ENCODE peak calls at places on chromosome 3, in five cellular contexts. G is HCT116, D is heart left ventricle, U is endothelial cell of umbilical vein, I is right lobe of liver. N is an unnamed sample. For H3K27me3, the result is how much of the 10 kb centered on the place peaks cover.

GRCh38 chr3:52503788-52504424 is 8.8 kb downstream of the STAB1 start:
- DNase-seq in G (no peak), D (no peak), U (no peak), I (no peak), N (no peak)

GRCh38 chr3:6551165-6551564 is 309.8 kb upstream of the GRM7 start:
- DNase-seq in G (no peak), D (no peak), U (no peak), I (no peak), N (no peak)

GRCh38 chr3:20047341-20047779 is 7.1 kb downstream of the KAT2B start:
- DNase-seq in G (no peak), D (no peak), U (no peak), I (no peak), N (no peak)

GRCh38 chr3:48856469-48856868 is 8.8 kb upstream of the PRKAR2A start:
- DNase-seq in G (no peak), D (no peak), U (no peak), I (peak), N (no peak)

GRCh38 chr3:51581529-51581928 is 43.0 kb downstream of the RAD54L2 start:
- DNase-seq in G (no peak), D (no peak), U (no peak), I (no peak), N (no peak)

GRCh38 chr3:64291956-64292355 is 66.7 kb upstream of the PRICKLE2 start:
- DNase-seq in G (no peak), D (no peak), U (no peak), I (no peak), N (no peak)

GRCh38 chr3:89049119-89049518 is 58.3 kb upstream of the EPHA3 start:
- DNase-seq in G (no peak), D (no peak), U (no peak), I (no peak), N (no peak)

GRCh38 chr3:16828815-16829214 is 55.9 kb upstream of the PLCL2 start:
- DNase-seq in G (peak), D (no peak), U (peak), I (no peak), N (no peak)

GRCh38 chr3:52046186-52046913 is 10.0 kb downstream of the DUSP7 start:
- DNase-seq in G (peak), D (no peak), U (peak), I (no peak), N (no peak)

GRCh38 chr3:49703443-49703927 is 14.1 kb downstream of the RNF123 start:
- DNase-seq in G (peak), D (no peak), U (peak), I (no peak), N (peak)

GRCh38 chr3:129936757-129937156 is 37.8 kb upstream of the TRH start:
- DNase-seq in G (no peak), D (no peak), U (peak), I (peak), N (peak)

GRCh38 chr3:17605032-17605431 is 137.4 kb downstream of the TBC1D5 start:
- DNase-seq in G (peak), D (no peak), U (peak), I (no peak), N (no peak)

GRCh38 chr3:13296662-13297061 is 123.5 kb downstream of the NUP210 start:
- DNase-seq in G (no peak), D (no peak), U (no peak), I (no peak), N (no peak)

GRCh38 chr3:50588759-50589433 is 19.6 kb downstream of the HEMK1 start:
- DNase-seq in G (no peak), D (no peak), U (no peak), I (no peak), N (no peak)

GRCh38 chr3:111072016-111072891 is 638 bp downstream of the NECTIN3 start:
- DNase-seq in G (no peak), D (peak), U (peak), I (peak), N (peak)

GRCh38 chr3:71987089-71987735 is 202.3 kb upstream of the PROK2 start:
- DNase-seq in G (peak), D (no peak), U (peak), I (no peak), N (no peak)

GRCh38 chr3:54891540-54891897 is 36.3 kb downstream of the LRTM1 start:
- DNase-seq in G (no peak), D (peak), U (no peak), I (no peak), N (peak)

GRCh38 chr3:64798316-64798715 is 110.5 kb upstream of the ADAMTS9 start:
- DNase-seq in G (no peak), D (peak), U (no peak), I (no peak), N (peak)

GRCh38 chr3:127580327-127581060 is 10.0 kb downstream of the TPRA1 start:
- DNase-seq in G (no peak), D (peak), U (no peak), I (no peak), N (no peak)

GRCh38 chr3:146539315-146539714 is 5.1 kb downstream of the PLSCR1 start:
- DNase-seq in G (no peak), D (no peak), U (peak), I (no peak), N (no peak)

GRCh38 chr3:184299488-184300376 is 691 bp downstream of the PSMD2 start:
- DNase-seq in G (no peak), D (no peak), U (peak), I (no peak), N (no peak)

GRCh38 chr3:182092662-182093262 is 381.0 kb downstream of the SOX2 start:
- DNase-seq in G (no peak), D (no peak), U (no peak), I (no peak), N (no peak)

GRCh38 chr3:4432233-4432632 is 34.8 kb downstream of the SUMF1 start:
- DNase-seq in G (no peak), D (no peak), U (no peak), I (no peak), N (no peak)

GRCh38 chr3:146542179-146542578 is 2.2 kb downstream of the PLSCR1 start:
- DNase-seq in G (no peak), D (no peak), U (no peak), I (no peak), N (no peak)

GRCh38 chr3:130627143-130627849 is 110.3 kb downstream of the COL6A6 start:
- DNase-seq in G (no peak), D (no peak), U (no peak), I (no peak), N (peak)

GRCh38 chr3:126867526-126868200 is 115.3 kb upstream of the PLXNA1 start:
- DNase-seq in G (no peak), D (no peak), U (no peak), I (no peak), N (no peak)

GRCh38 chr3:108662141-108662738 is 72.7 kb downstream of the DZIP3 start:
- DNase-seq in G (peak), D (no peak), U (peak), I (no peak), N (no peak)

GRCh38 chr3:101825904-101826445 is 23.3 kb upstream of the NFKBIZ start:
- DNase-seq in G (no peak), D (no peak), U (peak), I (no peak), N (no peak)

GRCh38 chr3:57788624-57789018 is 32.5 kb downstream of the SLMAP start:
- DNase-seq in G (no peak), D (no peak), U (no peak), I (no peak), N (no peak)
- H3K27ac ChIP-seq in G (no peak), D (no peak), U (no peak), I (no peak), N (no peak)

GRCh38 chr3:123378409-123378915 is 70.4 kb downstream of the ADCY5 start:
- DNase-seq in G (no peak), D (no peak), U (no peak), I (no peak), N (no peak)

GRCh38 chr3:123383101-123384053 is 65.5 kb downstream of the ADCY5 start:
- DNase-seq in G (no peak), D (peak), U (no peak), I (no peak), N (no peak)

GRCh38 chr3:123379041-123379830 is 69.7 kb downstream of the ADCY5 start:
- DNase-seq in G (no peak), D (no peak), U (no peak), I (no peak), N (no peak)

GRCh38 chr3:123377173-123377740 is 71.6 kb downstream of the ADCY5 start:
- DNase-seq in G (no peak), D (no peak), U (no peak), I (no peak), N (no peak)

DNA sequence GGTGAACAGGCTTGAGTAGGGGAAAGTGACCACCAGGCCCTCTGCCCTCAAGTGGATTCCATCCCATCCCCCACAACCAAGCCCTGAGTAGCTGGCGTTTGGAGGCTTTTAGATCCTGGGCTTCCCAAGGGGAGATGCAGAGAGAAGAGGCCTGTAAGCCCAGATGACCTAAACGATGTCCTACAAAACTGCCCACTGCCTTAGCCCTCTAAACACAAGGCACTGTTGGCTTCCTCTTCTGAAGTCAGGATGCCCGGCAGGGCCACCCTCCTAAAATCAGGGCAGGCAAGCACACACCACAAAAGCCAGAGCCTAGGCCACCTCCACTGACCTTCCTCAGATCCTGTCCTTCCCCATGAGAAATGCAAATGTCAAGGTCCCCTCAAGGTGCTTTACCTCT is 68.6 kb downstream of the ADCY5 start:
- DNase-seq in G (no peak), D (no peak), U (no peak), I (no peak), N (no peak)
- H3K27me3 ChIP-seq in G (under half), D (under half), U (under half), I (under half), N (under half)

DNA sequence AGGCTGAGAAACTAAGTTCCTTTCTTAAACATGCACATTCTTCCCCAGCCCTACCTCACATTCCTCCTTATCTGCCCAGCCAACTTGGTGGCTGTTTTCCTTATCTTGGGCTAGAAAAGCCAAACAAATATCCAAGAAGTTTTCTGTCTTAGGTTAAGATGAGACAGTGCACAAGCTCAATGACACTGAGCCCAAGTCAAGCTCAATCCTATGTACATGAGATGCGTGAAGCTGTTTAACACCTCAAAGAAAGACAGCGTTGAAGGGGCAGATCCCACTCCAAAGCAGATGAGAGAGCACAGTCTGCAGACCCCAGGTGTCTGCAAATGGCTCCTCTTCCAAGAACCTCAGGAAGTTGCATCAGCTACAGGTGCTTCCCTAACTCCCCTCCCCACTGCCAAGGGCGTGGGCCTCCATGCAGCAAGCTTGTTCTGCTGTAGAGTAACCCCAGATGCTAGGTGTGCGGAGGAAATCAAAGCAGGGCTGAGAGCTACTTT is 16.6 kb downstream of the LRRC2 start:
- DNase-seq in G (no peak), D (no peak), U (no peak), I (no peak), N (no peak)
- TF ChIP-seq POLR2A in G (no peak), D (no peak), U (no peak), I (no peak), N (no peak)

GRCh38 chr3:94285874-94286273 is 223.0 kb downstream of the NSUN3 start:
- DNase-seq in G (no peak), D (no peak), U (peak), I (no peak), N (no peak)
- H3K27ac ChIP-seq in G (no peak), D (no peak), U (no peak), I (no peak), N (no peak)